ENCODE peak calls at places on chromosomes 5 and 9, in four cellular contexts. U is tibial nerve, V is mesendoderm, L is HTR-8/SVneo. E is an unnamed sample.

GRCh38 chr9:125293134-125293533 is 31.5 kb downstream of the GAPVD1 start:
- DNase-seq in U (no peak), V (no peak), L (no peak), E (no peak)

GRCh38 chr5:67178085-67178484 is 18.5 kb downstream of the CD180 start:
- DNase-seq in U (no peak), V (no peak), L (no peak), E (no peak)

GRCh38 chr5:168426864-168427172 is 59.5 kb upstream of the RARS1 start:
- DNase-seq in U (no peak), V (no peak), L (no peak), E (no peak)

GRCh38 chr5:159322180-159322579 is 8.1 kb downstream of the IL12B start:
- DNase-seq in U (no peak), V (no peak), L (no peak), E (no peak)

GRCh38 chr5:11599499-11599898 is 304.7 kb downstream of the CTNND2 start:
- DNase-seq in U (no peak), V (no peak), L (no peak), E (no peak)

GRCh38 chr9:84839538-84839937 is 170.0 kb downstream of the NTRK2 start:
- DNase-seq in U (no peak), V (no peak), L (no peak), E (peak)

GRCh38 chr5:79236364-79236969 is 536 bp downstream of the JMY start:
- DNase-seq in U (no peak), V (peak), L (no peak), E (peak)

GRCh38 chr9:16871358-16872151 is 1.1 kb upstream of the BNC2 start:
- DNase-seq in U (peak), V (peak), L (no peak), E (peak)

GRCh38 chr5:39208471-39208870 is 10.9 kb downstream of the FYB1 start:
- DNase-seq in U (no peak), V (no peak), L (no peak), E (no peak)

GRCh38 chr9:104743377-104743985 is 4.0 kb upstream of the NIPSNAP3A start:
- DNase-seq in U (no peak), V (peak), L (no peak), E (peak)

GRCh38 chr9:118162711-118163110 is 458.5 kb downstream of the TLR4 start:
- DNase-seq in U (no peak), V (no peak), L (no peak), E (no peak)

GRCh38 chr5:138506370-138507113 is 36.5 kb downstream of the ETF1 start:
- DNase-seq in U (no peak), V (no peak), L (no peak), E (no peak)

GRCh38 chr5:64207978-64208377 is 42.3 kb downstream of the RNF180 start:
- DNase-seq in U (no peak), V (no peak), L (no peak), E (peak)

GRCh38 chr5:122077451-122078115 is 476 bp downstream of the LOX start:
- DNase-seq in U (peak), V (peak), L (no peak), E (no peak)

GRCh38 chr9:108207611-108208051 is 648.2 kb downstream of the ACTL7B start:
- DNase-seq in U (no peak), V (no peak), L (no peak), E (no peak)